ENCODE peak calls at places on chromosomes 11 and 22, in six cellular contexts. A is neuronal stem cell, Q is thyroid gland, L is uterus, N is right atrium auricular region, O is hepatocyte. B is an unnamed sample.

GRCh38 chr11:33211588-33211987 is 45.6 kb upstream of the HIPK3 start:
- DNase-seq in A (no peak), Q (no peak), L (no peak), N (no peak), O (no peak), B (no peak)

GRCh38 chr11:34528072-34528471 is 14.5 kb upstream of the ELF5 start:
- DNase-seq in A (no peak), Q (no peak), L (no peak), N (no peak), O (no peak), B (no peak)

GRCh38 chr11:116175707-116176106 is 597.1 kb downstream of the BUD13 start:
- DNase-seq in A (no peak), Q (no peak), L (no peak), N (peak; percentile 43), O (no peak), B (no peak)

GRCh38 chr11:100484948-100485347 is 202.1 kb upstream of the ARHGAP42 start:
- DNase-seq in A (no peak), Q (no peak), L (no peak), N (no peak), O (no peak), B (no peak)

GRCh38 chr11:125358254-125358840 is 137.7 kb downstream of the FEZ1 start:
- DNase-seq in A (no peak), Q (no peak), L (no peak), N (no peak), O (no peak), B (no peak)

GRCh38 chr11:62925308-62925707 is 4.1 kb upstream of the CHRM1 start:
- DNase-seq in A (no peak), Q (no peak), L (no peak), N (no peak), O (no peak), B (no peak)

GRCh38 chr11:2743427-2744110 is 43.8 kb upstream of the KCNQ1OT1 start:
- DNase-seq in A (no peak), Q (no peak), L (no peak), N (no peak), O (no peak), B (no peak)

GRCh38 chr11:12862761-12863469 is 146.2 kb upstream of the RASSF10 start:
- DNase-seq in A (peak; percentile 78), Q (peak; percentile 52), L (peak; percentile 59), N (no peak), O (peak; percentile 81), B (no peak)

GRCh38 chr11:29129850-29130249 is 887.0 kb downstream of the KCNA4 start:
- DNase-seq in A (no peak), Q (no peak), L (no peak), N (no peak), O (no peak), B (no peak)

GRCh38 chr11:57792870-57793269 is 31.3 kb downstream of the CTNND1 start:
- DNase-seq in A (no peak), Q (no peak), L (no peak), N (no peak), O (no peak), B (peak; percentile 10)

GRCh38 chr22:46119729-46120419 is 30.5 kb upstream of the PPARA start:
- DNase-seq in A (no peak), Q (no peak), L (peak; percentile 73), N (no peak), O (no peak), B (no peak)

GRCh38 chr11:67457453-67457852 is 2.3 kb downstream of the CABP4 start:
- DNase-seq in A (no peak), Q (no peak), L (no peak), N (no peak), O (no peak), B (no peak)

GRCh38 chr11:9895016-9895415 is 231.1 kb downstream of the SWAP70 start:
- DNase-seq in A (no peak), Q (no peak), L (no peak), N (no peak), O (no peak), B (no peak)

GRCh38 chr11:44189986-44190882 is 94.8 kb downstream of the EXT2 start:
- DNase-seq in A (no peak), Q (no peak), L (no peak), N (no peak), O (no peak), B (no peak)

GRCh38 chr11:287821-288327 is 1.1 kb upstream of the PGGHG start:
- DNase-seq in A (no peak), Q (no peak), L (peak; percentile 15), N (no peak), O (no peak), B (peak; percentile 66)

GRCh38 chr11:110076388-110076965 is 16.7 kb upstream of the ZC3H12C start:
- DNase-seq in A (no peak), Q (no peak), L (no peak), N (no peak), O (peak; percentile 75), B (no peak)

GRCh38 chr11:110077318-110077717 is 15.9 kb upstream of the ZC3H12C start:
- DNase-seq in A (no peak), Q (no peak), L (no peak), N (no peak), O (no peak), B (no peak)

GRCh38 chr11:110077866-110078325 is 15.3 kb upstream of the ZC3H12C start:
- DNase-seq in A (no peak), Q (no peak), L (no peak), N (no peak), O (peak; percentile 24), B (no peak)

GRCh38 chr11:110079726-110080125 is 13.5 kb upstream of the ZC3H12C start:
- DNase-seq in A (no peak), Q (no peak), L (no peak), N (no peak), O (no peak), B (no peak)

GRCh38 chr11:110078923-110079544 is 14.2 kb upstream of the ZC3H12C start:
- DNase-seq in A (no peak), Q (no peak), L (no peak), N (no peak), O (no peak), B (no peak)
- H3K27ac ChIP-seq in A (no peak overlapping the region), Q (no peak overlapping the region), L (no peak overlapping the region), N (no peak overlapping the region), O (no peak overlapping the region), B (no peak overlapping the region)

GRCh38 chr22:29691636-29692326 is 28.0 kb upstream of the CABP7 start:
- DNase-seq in A (no peak), Q (peak; percentile 69), L (no peak), N (no peak), O (no peak), B (no peak)

GRCh38 chr22:29692327-29692640 is 27.5 kb upstream of the CABP7 start:
- DNase-seq in A (no peak), Q (no peak), L (no peak), N (no peak), O (no peak), B (no peak)

GRCh38 chr22:29689872-29690213 is 30.0 kb upstream of the CABP7 start:
- DNase-seq in A (peak; percentile 54), Q (peak; percentile 32), L (peak; percentile 29), N (no peak), O (peak; percentile 75), B (peak; percentile 16)

GRCh38 chr22:29690481-29690880 is 29.3 kb upstream of the CABP7 start:
- DNase-seq in A (no peak), Q (no peak), L (no peak), N (no peak), O (no peak), B (no peak)

DNA sequence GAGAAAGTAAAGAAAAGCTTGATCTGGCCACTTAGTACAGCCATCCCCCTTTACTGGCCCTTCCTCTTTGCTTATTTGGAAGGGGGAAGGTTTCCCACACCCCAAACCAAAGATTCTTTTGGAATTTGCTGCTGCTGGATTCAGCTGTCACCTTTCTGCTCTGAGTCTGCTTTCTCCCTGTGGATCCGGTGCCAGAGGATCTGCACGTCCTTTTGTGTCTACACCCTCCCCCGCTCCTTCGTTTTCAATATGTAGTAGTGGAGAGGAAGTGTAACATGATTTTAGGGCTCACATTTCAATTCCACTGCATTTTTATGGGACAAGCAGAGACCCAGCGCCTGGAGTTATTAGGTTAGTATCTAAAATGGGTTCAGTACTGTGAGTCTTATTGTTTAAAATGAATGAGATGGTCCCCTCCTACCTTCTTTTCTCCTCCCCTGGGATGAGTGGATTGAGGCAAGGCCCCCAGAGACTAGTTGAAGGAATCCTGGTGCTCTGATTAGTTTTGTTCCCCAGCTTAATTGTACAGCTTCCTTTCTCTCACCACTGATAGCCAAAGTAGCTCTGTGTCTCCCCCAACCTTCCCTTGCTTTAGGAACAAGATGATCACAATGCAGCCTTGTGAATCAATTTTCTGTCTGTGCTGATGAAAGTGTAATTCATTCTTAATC is 30.5 kb upstream of the CABP7 start:
- DNase-seq in A (no peak), Q (no peak), L (no peak), N (no peak), O (no peak), B (no peak)
- H3K4me1 ChIP-seq in A (peaks cover 16% of the 10 kb centered on the region), Q (peaks cover 15% of the 10 kb centered on the region), L (no peaks in the 10 kb centered on the region), N (no peaks in the 10 kb centered on the region), O (peaks cover 10% of the 10 kb centered on the region), B (no peaks in the 10 kb centered on the region)

GRCh38 chr11:81705283-81705682 is 1028.4 kb downstream of the FAM181B start:
- DNase-seq in A (no peak), Q (no peak), L (no peak), N (no peak), O (no peak), B (no peak)
- H3K4me3 ChIP-seq in A (no peak overlapping the region), Q (no peak overlapping the region), L (no peak overlapping the region), N (no peak overlapping the region), O (no peak overlapping the region), B (no peak overlapping the region)

GRCh38 chr11:69014936-69015549 is 2.0 kb upstream of the MRGPRF start:
- DNase-seq in A (no peak), Q (no peak), L (no peak), N (no peak), O (no peak), B (no peak)
- H3K27ac ChIP-seq in A (no peak overlapping the region), Q (no peak overlapping the region), L (peak overlapping the region; percentile 97), N (peak overlapping the region; percentile 82), O (peak overlapping the region; percentile 93), B (no peak overlapping the region)

GRCh38 chr11:64604458-64605247 is 13.6 kb downstream of the SLC22A12 start:
- DNase-seq in A (no peak), Q (no peak), L (no peak), N (no peak), O (no peak), B (no peak)
- H3K4me1 ChIP-seq in A (peaks cover 14% of the 10 kb centered on the region), Q (peaks cover 14% of the 10 kb centered on the region), L (peaks cover 3% of the 10 kb centered on the region), N (peaks cover 13% of the 10 kb centered on the region), O (no peaks in the 10 kb centered on the region), B (no peaks in the 10 kb centered on the region)